ENCODE peak calls at places on chromosomes 16 and 17, in six cellular contexts. B is nucleus accumbens; S is iPS-NIHi11; P is stimulated activated CD8-positive, alpha-beta memory T cell treated with anti-CD3 and anti-CD28 coated beads, Interleukin-4, amount 100 ng/mL, for 24 hours; W is HEK293T; J is NCI-H2107. X is an unnamed sample.

GRCh38 chr16:84132527-84133285 is 12.3 kb downstream of the HSDL1 start:
- DNase-seq in J (no peak), B (no peak), W (no peak), S (no peak), P (no peak), X (no peak)

GRCh38 chr16:78705694-78706093 is 606.2 kb downstream of the WWOX start:
- DNase-seq in P (no peak), S (peak; percentile 24), W (no peak), J (no peak), B (no peak), X (peak; percentile 51)

GRCh38 chr17:11499881-11500280 is 98.4 kb upstream of the DNAH9 start:
- DNase-seq in W (no peak), P (no peak), S (no peak), B (no peak), J (no peak), X (no peak)

GRCh38 chr17:75842963-75843576 is 1.1 kb downstream of the UNC13D start:
- DNase-seq in J (no peak), B (no peak), W (no peak), S (no peak), P (no peak), X (no peak)

GRCh38 chr17:64063766-64064224 is 43.4 kb upstream of the ICAM2 start:
- DNase-seq in P (peak; percentile 26), B (no peak), J (no peak), S (peak; percentile 80), W (peak; percentile 79), X (peak; percentile 78)

GRCh38 chr17:7263071-7263800 is 958 bp upstream of the CLDN7 start:
- DNase-seq in W (no peak), B (no peak), S (peak; percentile 80), P (no peak), J (no peak), X (peak; percentile 55)

GRCh38 chr17:45093444-45094110 is 32.5 kb downstream of the NMT1 start:
- DNase-seq in B (no peak), P (no peak), W (no peak), S (no peak), J (no peak), X (no peak)

GRCh38 chr16:30829130-30830071 is 42.4 kb upstream of the ZNF629 start:
- DNase-seq in B (no peak), P (no peak), W (no peak), S (no peak), J (no peak), X (no peak)

GRCh38 chr17:41972571-41973411 is 6.2 kb downstream of the CNP start:
- DNase-seq in B (no peak), S (no peak), J (peak; percentile 30), W (no peak), P (no peak), X (no peak)

GRCh38 chr17:5282639-5283217 is 644 bp downstream of the RABEP1 start:
- DNase-seq in S (no peak), P (peak; percentile 24), J (no peak), W (no peak), B (no peak), X (no peak)

GRCh38 chr16:87074635-87075318 is 242.4 kb downstream of the C16orf95 start:
- DNase-seq in B (no peak), J (no peak), P (no peak), S (no peak), W (no peak), X (peak; percentile 55)

GRCh38 chr17:62869885-62870580 is 61.9 kb upstream of the MARCHF10 start:
- DNase-seq in W (peak; percentile 46), S (peak; percentile 91), P (no peak), J (no peak), B (no peak), X (peak; percentile 72)

GRCh38 chr16:285146-286055 is 2.4 kb downstream of the PDIA2 start:
- DNase-seq in P (no peak), S (no peak), B (no peak), J (no peak), W (no peak), X (no peak)

GRCh38 chr17:19381741-19382444 is 3.6 kb downstream of the MAPK7 start:
- DNase-seq in P (no peak), S (no peak), B (no peak), J (no peak), W (no peak), X (no peak)

GRCh38 chr17:81858967-81859905 is 1.1 kb downstream of the P4HB start:
- DNase-seq in W (no peak), J (no peak), B (no peak), P (no peak), S (no peak), X (no peak)

GRCh38 chr17:28177351-28177750 is 134.9 kb downstream of the NLK start:
- DNase-seq in J (no peak), S (no peak), P (no peak), B (no peak), W (no peak), X (no peak)

GRCh38 chr16:18800674-18801196 is 614 bp downstream of the ARL6IP1 start:
- DNase-seq in W (peak; percentile 20), P (no peak), B (no peak), J (no peak), S (peak; percentile 17), X (peak; percentile 73)